ENCODE peak calls at places on chromosomes 2 and 18, in seven cellular contexts. D, Z, G, Q, C, A and B are unnamed samples.

GRCh38 chr2:68426885-68427579 is 40.1 kb downstream of the FBXO48 start:
- DNase-seq in C (peak), Z (no peak), D (peak), G (no peak), Q (no peak), A (peak), B (no peak)

GRCh38 chr2:111970453-111970852 is 72.0 kb downstream of the MERTK start:
- DNase-seq in A (no peak), Q (no peak), C (no peak), G (no peak), Z (no peak), D (no peak), B (no peak)

GRCh38 chr2:56671973-56672569 is 488.3 kb downstream of the CCDC85A start:
- DNase-seq in A (no peak), C (peak), Z (no peak), D (no peak), G (no peak), Q (no peak), B (no peak)

GRCh38 chr2:120376101-120376500 is 30.2 kb downstream of the INHBB start:
- DNase-seq in G (no peak), C (no peak), Z (no peak), A (no peak), Q (no peak), D (no peak), B (no peak)

GRCh38 chr2:134718956-134719814 is at the start of gene TMEM163:
- DNase-seq in G (peak), Z (peak), C (no peak), Q (no peak), D (peak), A (peak), B (no peak)

GRCh38 chr18:75936862-75937261 is 509.4 kb upstream of the SMIM21 start:
- DNase-seq in Q (no peak), G (no peak), A (no peak), C (no peak), Z (no peak), D (no peak), B (no peak)

GRCh38 chr2:13676269-13676668 is 956.2 kb upstream of the LRATD1 start:
- DNase-seq in C (peak), Z (no peak), G (no peak), Q (no peak), A (no peak), D (no peak), B (no peak)

GRCh38 chr18:68796936-68797690 is 767 bp upstream of the CCDC102B start:
- DNase-seq in G (no peak), Q (no peak), C (peak), D (no peak), A (no peak), Z (no peak), B (no peak)

GRCh38 chr2:39521876-39522517 is 84.9 kb upstream of the MAP4K3 start:
- DNase-seq in G (no peak), D (no peak), A (no peak), C (no peak), Q (no peak), Z (no peak), B (no peak)

GRCh38 chr2:162293122-162293781 is 25.2 kb downstream of the IFIH1 start:
- DNase-seq in Q (no peak), D (no peak), C (peak), G (no peak), Z (no peak), A (no peak), B (no peak)

GRCh38 chr2:112946086-112946485 is 31.7 kb upstream of the IL36G start:
- DNase-seq in Z (no peak), C (no peak), Q (no peak), G (no peak), A (no peak), D (no peak), B (no peak)